ENCODE peak calls at places on chromosomes 11 and 22, in six cellular contexts. J, X, U, L, T and S are unnamed samples.
A peak's percentile ranks its signal among the peaks of the same experiment; 100 is the strongest.

GRCh38 chr11:10122337-10123197 is 171.5 kb downstream of the SBF2 start:
- DNase-seq in J (peak; percentile 51), X (peak; percentile 94), U (peak; percentile 5), L (no peak), T (no peak), S (no peak)

GRCh38 chr11:114847599-114847998 is 169.3 kb downstream of the NXPE2 start:
- DNase-seq in J (no peak), X (no peak), U (peak; percentile 27), L (no peak), T (peak; percentile 6), S (no peak)

GRCh38 chr11:107457205-107457557 is 444 bp downstream of the CWF19L2 start:
- DNase-seq in J (peak; percentile 51), X (no peak), U (peak; percentile 15), L (peak; percentile 15), T (peak; percentile 54), S (peak; percentile 10)

GRCh38 chr11:63564056-63564784 is 1.0 kb upstream of the PLAAT2 start:
- DNase-seq in J (no peak), X (no peak), U (no peak), L (no peak), T (no peak), S (peak; percentile 90)

GRCh38 chr11:65591939-65592814 is 3.4 kb downstream of the KCNK7 start:
- DNase-seq in J (no peak), X (no peak), U (peak; percentile 90), L (no peak), T (peak; percentile 87), S (no peak)

GRCh38 chr11:75450826-75451783 is 18.1 kb upstream of the KLHL35 start:
- DNase-seq in J (no peak), X (peak; percentile 37), U (peak; percentile 89), L (peak; percentile 68), T (peak; percentile 73), S (no peak)

GRCh38 chr22:43031617-43032016 is 16.7 kb upstream of the PACSIN2 start:
- DNase-seq in J (peak; percentile 24), X (no peak), U (no peak), L (no peak), T (no peak), S (no peak)

GRCh38 chr11:65404210-65404609 is 17.8 kb downstream of the FRMD8 start:
- DNase-seq in J (no peak), X (no peak), U (no peak), L (no peak), T (no peak), S (no peak)

GRCh38 chr11:112247198-112247597 is 13.5 kb downstream of the PLET1 start:
- DNase-seq in J (peak; percentile 37), X (peak; percentile 82), U (no peak), L (no peak), T (no peak), S (no peak)

GRCh38 chr22:35330258-35330861 is 30.7 kb downstream of the TOM1 start:
- DNase-seq in J (peak; percentile 92), X (peak; percentile 16), U (no peak), L (no peak), T (no peak), S (no peak)

GRCh38 chr22:46737976-46738641 is at the start of gene CERK:
- DNase-seq in J (peak; percentile 72), X (peak; percentile 35), U (peak; percentile 61), L (peak; percentile 95), T (peak; percentile 79), S (peak; percentile 75)

GRCh38 chr22:20750461-20751184 is 23.3 kb upstream of the SERPIND1 start:
- DNase-seq in J (peak; percentile 93), X (peak; percentile 76), U (no peak), L (no peak), T (no peak), S (no peak)

GRCh38 chr11:75946531-75947530 is 131.8 kb downstream of the UVRAG start:
- DNase-seq in J (peak; percentile 9), X (peak; percentile 76), U (peak; percentile 5), L (no peak), T (peak; percentile 4), S (peak; percentile 18)

GRCh38 chr11:128336203-128336602 is 251.2 kb downstream of the ETS1 start:
- DNase-seq in J (peak; percentile 58), X (peak; percentile 98), U (no peak), L (no peak), T (no peak), S (no peak)

GRCh38 chr22:32378703-32379272 is 21.1 kb downstream of the RFPL3 start:
- DNase-seq in J (peak; percentile 35), X (peak; percentile 58), U (peak; percentile 93), L (peak; percentile 80), T (peak; percentile 85), S (no peak)

GRCh38 chr11:1226981-1227550 is 4.2 kb downstream of the MUC5B start:
- DNase-seq in J (peak; percentile 47), X (no peak), U (peak; percentile 71), L (peak; percentile 77), T (peak; percentile 44), S (no peak)

GRCh38 chr11:128802358-128802981 is 64.6 kb downstream of the KCNJ1 start:
- DNase-seq in J (peak; percentile 35), X (peak; percentile 72), U (peak; percentile 83), L (peak; percentile 65), T (peak; percentile 68), S (no peak)

GRCh38 chr11:87421422-87421821 is 383.7 kb downstream of the TMEM135 start:
- DNase-seq in J (peak; percentile 90), X (peak; percentile 97), U (peak; percentile 93), L (peak; percentile 56), T (peak; percentile 79), S (peak; percentile 73)

GRCh38 chr22:45211435-45211834 is 29.3 kb downstream of the KIAA0930 start:
- DNase-seq in J (peak; percentile 76), X (no peak), U (no peak), L (no peak), T (no peak), S (no peak)

GRCh38 chr22:46162285-46162684 is 12.0 kb downstream of the PPARA start:
- DNase-seq in J (no peak), X (no peak), U (no peak), L (no peak), T (no peak), S (no peak)

GRCh38 chr11:100618914-100619313 is 68.2 kb upstream of the ARHGAP42 start:
- DNase-seq in J (no peak), X (no peak), U (no peak), L (no peak), T (no peak), S (no peak)

GRCh38 chr11:130722401-130722800 is 193.9 kb downstream of the SNX19 start:
- DNase-seq in J (no peak), X (no peak), U (no peak), L (no peak), T (no peak), S (no peak)

GRCh38 chr22:29306175-29306829 is at the start of gene GAS2L1:
- DNase-seq in J (peak; percentile 94), X (peak; percentile 70), U (peak; percentile 80), L (peak; percentile 96), T (peak; percentile 81), S (peak; percentile 58)

GRCh38 chr22:38485783-38486182 is 17.9 kb downstream of the KDELR3 start:
- DNase-seq in J (peak; percentile 46), X (no peak), U (no peak), L (no peak), T (no peak), S (no peak)

GRCh38 chr22:38484244-38484643 is 16.3 kb downstream of the KDELR3 start:
- DNase-seq in J (no peak), X (no peak), U (no peak), L (no peak), T (no peak), S (no peak)

GRCh38 chr22:38481162-38481870 is 13.4 kb downstream of the KDELR3 start:
- DNase-seq in J (no peak), X (no peak), U (no peak), L (no peak), T (no peak), S (no peak)

GRCh38 chr22:38481871-38482332 is 14.0 kb downstream of the KDELR3 start:
- DNase-seq in J (no peak), X (no peak), U (no peak), L (no peak), T (no peak), S (no peak)

DNA sequence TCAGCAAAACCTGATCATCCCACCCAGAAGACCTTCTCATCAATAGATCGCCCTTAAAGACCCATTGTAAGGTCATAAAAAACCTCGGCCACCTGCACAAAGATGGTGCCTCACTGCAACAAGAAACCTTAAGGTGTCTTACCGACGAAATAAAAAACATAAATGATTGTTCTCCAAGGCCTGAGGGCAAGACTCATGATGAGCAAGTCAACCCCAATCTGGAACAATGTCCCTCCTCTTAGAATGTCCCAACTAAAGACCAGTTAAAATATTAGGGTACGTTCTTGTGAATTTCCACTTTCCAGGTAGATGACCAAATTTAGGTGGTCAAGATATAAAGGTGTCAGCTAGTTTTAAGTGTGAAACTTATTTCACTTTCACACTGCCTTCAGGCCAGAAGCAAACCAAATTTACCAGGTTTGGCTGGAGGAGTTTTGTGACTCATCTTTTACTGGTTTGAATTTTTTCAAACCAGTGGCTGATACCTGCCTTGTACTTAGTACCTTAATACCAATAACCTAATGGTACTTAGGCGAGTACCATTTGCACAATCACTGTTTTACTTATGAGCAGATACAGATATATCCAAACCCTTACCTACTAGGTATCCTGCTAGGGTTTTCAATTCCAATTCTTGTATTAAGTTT is 14.9 kb downstream of the KDELR3 start:
- DNase-seq in J (no peak), X (no peak), U (no peak), L (no peak), T (no peak), S (no peak)
- H3F3A ChIP-seq in J (peaks cover 91% of the 10 kb centered on the region), X (peaks cover 10% of the 10 kb centered on the region), U (peaks cover 47% of the 10 kb centered on the region), L (peaks cover 17% of the 10 kb centered on the region), T (peaks cover 94% of the 10 kb centered on the region), S (peaks cover 50% of the 10 kb centered on the region)

GRCh38 chr11:2447951-2448650 is 3.3 kb downstream of the KCNQ1 start:
- DNase-seq in J (no peak), X (no peak), U (no peak), L (peak; percentile 20), T (no peak), S (no peak)
- TF ChIP-seq EZH2phosphoT487 in J (no peak), X (no peak), U (no peak), L (no peak), T (no peak), S (no peak)

GRCh38 chr22:50532353-50532700 is 2.5 kb upstream of the TYMP start:
- DNase-seq in J (no peak), X (no peak), U (no peak), L (peak; percentile 82), T (peak; percentile 42), S (no peak)

GRCh38 chr22:50530280-50530856 is 556 bp upstream of the TYMP start:
- DNase-seq in J (peak; percentile 90), X (peak; percentile 68), U (peak; percentile 44), L (no peak), T (peak; percentile 52), S (peak; percentile 43)

GRCh38 chr22:50529416-50530279 is at the start of gene TYMP:
- DNase-seq in J (peak; percentile 82), X (peak; percentile 40), U (peak; percentile 43), L (no peak), T (peak; percentile 44), S (no peak)

GRCh38 chr22:50531546-50532352 is 1.9 kb upstream of the TYMP start:
- DNase-seq in J (peak; percentile 88), X (peak; percentile 43), U (peak; percentile 76), L (peak; percentile 90), T (peak; percentile 76), S (no peak)

GRCh38 chr22:50530857-50531545 is 1.2 kb upstream of the TYMP start:
- DNase-seq in J (peak; percentile 94), X (peak; percentile 74), U (peak; percentile 91), L (no peak), T (peak; percentile 80), S (peak; percentile 77)
- H3F3A ChIP-seq in J (peaks cover 21% of the 10 kb centered on the region), X (no peaks in the 10 kb centered on the region), U (no peaks in the 10 kb centered on the region), L (peaks cover 19% of the 10 kb centered on the region), T (peaks cover 53% of the 10 kb centered on the region), S (peaks cover 22% of the 10 kb centered on the region)

GRCh38 chr11:91495837-91496236 is 728.8 kb upstream of the FAT3 start:
- DNase-seq in J (no peak), X (no peak), U (no peak), L (no peak), T (no peak), S (no peak)

GRCh38 chr11:91489989-91490388 is 734.6 kb upstream of the FAT3 start:
- DNase-seq in J (no peak), X (no peak), U (peak; percentile 50), L (no peak), T (peak; percentile 9), S (no peak)
- TF ChIP-seq EZH2phosphoT487 in J (no peak), X (no peak), U (no peak), L (no peak), T (no peak), S (no peak)